ENCODE peak calls at places on chromosome 10, in six cellular contexts. G, D, Y, V, M and C are unnamed samples.

GRCh38 chr10:81943583-81943982 is 68.6 kb downstream of the NRG3 start:
- DNase-seq in G (no peak), D (no peak), Y (no peak), V (no peak), M (no peak), C (no peak)

GRCh38 chr10:33813415-33813814 is 478.9 kb upstream of the NRP1 start:
- DNase-seq in G (no peak), D (no peak), Y (no peak), V (no peak), M (no peak), C (no peak)

GRCh38 chr10:392705-393037 is 257.4 kb downstream of the ZMYND11 start:
- DNase-seq in G (no peak), D (no peak), Y (no peak), V (no peak), M (no peak), C (no peak)

GRCh38 chr10:123133511-123133910 is 2.3 kb upstream of the HMX3 start:
- DNase-seq in G (no peak), D (no peak), Y (no peak), V (no peak), M (no peak), C (no peak)

GRCh38 chr10:47253651-47254375 is 46.2 kb upstream of the GDF10 start:
- DNase-seq in G (no peak), D (no peak), Y (no peak), V (no peak), M (no peak), C (no peak)

GRCh38 chr10:98400482-98400881 is 14.5 kb downstream of the PYROXD2 start:
- DNase-seq in G (no peak), D (no peak), Y (no peak), V (peak), M (no peak), C (no peak)

GRCh38 chr10:103666109-103666508 is 172.6 kb downstream of the NEURL1 start:
- DNase-seq in G (peak), D (no peak), Y (peak), V (peak), M (no peak), C (peak)

GRCh38 chr10:24762966-24763623 is 39.4 kb upstream of the ARHGAP21 start:
- DNase-seq in G (no peak), D (no peak), Y (no peak), V (peak), M (no peak), C (no peak)

GRCh38 chr10:3740157-3740871 is 44.7 kb downstream of the KLF6 start:
- DNase-seq in G (no peak), D (no peak), Y (peak), V (peak), M (no peak), C (peak)

GRCh38 chr10:114821915-114822770 is 563 bp downstream of the FHIP2A start:
- DNase-seq in G (peak), D (no peak), Y (peak), V (peak), M (peak), C (peak)

GRCh38 chr10:6786579-6787031 is 206.5 kb upstream of the PRKCQ start:
- DNase-seq in G (no peak), D (no peak), Y (peak), V (peak), M (no peak), C (no peak)

GRCh38 chr10:49605939-49606509 is 4.1 kb upstream of the SLC18A3 start:
- DNase-seq in G (no peak), D (no peak), Y (no peak), V (no peak), M (no peak), C (no peak)

GRCh38 chr10:73979428-73980407 is 18.2 kb upstream of the VCL start:
- DNase-seq in G (peak), D (no peak), Y (no peak), V (no peak), M (no peak), C (no peak)

GRCh38 chr10:127033116-127033515 is 127.9 kb downstream of the DOCK1 start:
- DNase-seq in G (no peak), D (no peak), Y (no peak), V (no peak), M (no peak), C (no peak)

GRCh38 chr10:112919721-112920120 is 30.3 kb upstream of the TCF7L2 start:
- DNase-seq in G (no peak), D (no peak), Y (peak), V (peak), M (no peak), C (no peak)

GRCh38 chr10:131477457-131478205 is 166.1 kb upstream of the TCERG1L start:
- DNase-seq in G (peak), D (no peak), Y (peak), V (no peak), M (no peak), C (no peak)
- TF ChIP-seq CTCF in G (no peak), D (no peak), Y (no peak), V (no peak), M (peak), C (no peak)

DNA sequence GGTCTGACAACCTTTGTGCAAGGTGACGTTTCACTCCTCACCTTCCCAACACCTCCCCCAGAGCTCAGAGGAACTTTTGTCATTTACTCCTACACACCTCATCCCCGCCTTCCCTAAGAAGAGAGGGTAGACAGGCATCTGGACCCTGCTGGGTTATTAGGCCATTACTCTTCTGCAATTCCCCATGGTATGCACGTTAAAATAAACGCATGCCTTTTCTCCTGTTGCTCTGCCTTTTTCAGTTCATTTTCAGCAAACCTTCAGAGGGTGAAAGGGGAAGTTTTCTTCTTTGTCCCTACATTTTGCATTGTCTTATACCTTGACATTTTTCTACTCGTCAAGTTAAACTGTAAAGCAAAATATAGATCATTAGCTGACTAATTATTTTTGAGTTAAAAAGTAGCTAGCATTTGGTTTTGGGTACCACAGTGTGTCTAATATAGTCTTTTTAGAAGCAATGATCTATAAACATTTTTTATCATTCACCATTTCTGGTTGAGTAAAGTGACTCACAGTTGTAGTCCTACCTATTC is 10.5 kb upstream of the EDRF1 start:
- DNase-seq in G (no peak), D (no peak), Y (no peak), V (no peak), M (no peak), C (no peak)
- H3K4me3 ChIP-seq in G (no peak), D (no peak), Y (no peak), V (no peak), M (no peak), C (no peak)

DNA sequence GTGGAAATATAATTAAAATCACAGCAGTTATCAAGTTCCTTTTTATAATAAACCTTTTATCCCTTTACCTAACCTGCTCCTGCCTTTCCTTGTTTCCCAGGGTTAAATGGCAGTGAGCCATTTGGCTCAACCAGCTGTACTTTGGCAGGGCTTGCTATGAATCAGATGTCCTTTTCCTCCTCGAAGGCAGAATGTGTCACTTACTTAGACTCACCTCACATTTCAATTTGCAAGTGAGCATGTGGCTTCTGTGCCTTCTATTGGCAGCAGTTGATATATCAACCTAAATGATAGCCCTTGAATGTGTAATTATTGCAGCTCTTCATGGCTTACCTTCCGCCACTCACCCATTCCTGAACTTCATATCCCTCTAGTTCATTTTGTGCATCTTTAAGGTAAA is 301.7 kb downstream of the CSTF2T start:
- DNase-seq in G (no peak), D (no peak), Y (no peak), V (peak), M (no peak), C (no peak)
- TF ChIP-seq CTCF in G (no peak), D (no peak), Y (no peak), V (no peak), M (no peak), C (no peak)

GRCh38 chr10:22323538-22324305 is 2.8 kb downstream of the BMI1 start:
- DNase-seq in G (no peak), D (no peak), Y (no peak), V (no peak), M (no peak), C (no peak)
- H3K4me3 ChIP-seq in G (no peak), D (no peak), Y (no peak), V (no peak), M (peak), C (no peak)

GRCh38 chr10:77636967-77637473 is 588 bp downstream of the KCNMA1 start:
- DNase-seq in G (no peak), D (no peak), Y (no peak), V (no peak), M (peak), C (no peak)
- TF ChIP-seq CTCF in G (no peak), D (no peak), Y (no peak), V (no peak), M (no peak), C (no peak)

GRCh38 chr10:117139581-117140524 is 1.8 kb upstream of the VAX1 start:
- DNase-seq in G (no peak), D (no peak), Y (no peak), V (no peak), M (peak), C (no peak)
- H3K4me3 ChIP-seq in G (no peak), D (no peak), Y (no peak), V (no peak), M (no peak), C (no peak)

GRCh38 chr10:88791924-88792323 is 10.6 kb upstream of the LIPM start:
- DNase-seq in G (peak), D (peak), Y (peak), V (peak), M (no peak), C (peak)
- TF ChIP-seq CTCF in G (peak), D (peak), Y (peak), V (peak), M (peak), C (peak)